ENCODE peak calls at places on chromosomes 6 and 20, in eight cellular contexts. X is GM18507, F is activated T-cell treated with anti-CD3 and anti-CD28 coated beads for 48 hours, I is pancreas, M is HCEC 1CT, P is endothelial cell, U is right cardiac atrium, J is GM04504. R is an unnamed sample.

GRCh38 chr6:141790921-141791320 is 341.8 kb upstream of the GJE1 start:
- DNase-seq in X (no peak), F (no peak), I (no peak), M (no peak), P (no peak), U (no peak), J (no peak), R (no peak)

GRCh38 chr20:38127011-38127621 is 38.0 kb downstream of the TGM2 start:
- DNase-seq in X (no peak), F (no peak), I (no peak), M (peak), P (no peak), U (no peak), J (peak), R (no peak)

GRCh38 chr6:167779123-167779992 is 47.4 kb upstream of the AFDN start:
- DNase-seq in X (no peak), F (no peak), I (peak), M (no peak), P (no peak), U (no peak), J (no peak), R (no peak)

GRCh38 chr6:157263146-157263545 is 60.2 kb downstream of the TMEM242 start:
- DNase-seq in X (no peak), F (no peak), I (no peak), M (no peak), P (no peak), U (no peak), J (no peak), R (no peak)

GRCh38 chr6:160015778-160016684 is 47.1 kb downstream of the IGF2R start:
- DNase-seq in X (no peak), F (peak), I (no peak), M (no peak), P (no peak), U (peak), J (no peak), R (no peak)

GRCh38 chr6:53373638-53374037 is 24.9 kb upstream of the ELOVL5 start:
- DNase-seq in X (no peak), F (no peak), I (no peak), M (no peak), P (no peak), U (no peak), J (no peak), R (no peak)

GRCh38 chr6:133352046-133352445 is 110.9 kb downstream of the EYA4 start:
- DNase-seq in X (no peak), F (no peak), I (no peak), M (no peak), P (no peak), U (no peak), J (no peak), R (no peak)

GRCh38 chr20:2814587-2815051 is at the start of gene C20orf141:
- DNase-seq in X (no peak), F (no peak), I (no peak), M (peak), P (no peak), U (no peak), J (peak), R (peak)

GRCh38 chr20:21387528-21387927 is 9.8 kb downstream of the NKX2-4 start:
- DNase-seq in X (no peak), F (no peak), I (no peak), M (no peak), P (no peak), U (no peak), J (no peak), R (no peak)

GRCh38 chr20:49630396-49630951 is 62.5 kb upstream of the PTGIS start:
- DNase-seq in X (peak), F (no peak), I (no peak), M (no peak), P (no peak), U (no peak), J (no peak), R (no peak)

GRCh38 chr6:11586574-11586973 is 49.0 kb downstream of the TMEM170B start:
- DNase-seq in X (no peak), F (no peak), I (no peak), M (peak), P (no peak), U (no peak), J (peak), R (no peak)

GRCh38 chr6:25898289-25898977 is 24.4 kb upstream of the SLC17A3 start:
- DNase-seq in X (no peak), F (no peak), I (no peak), M (no peak), P (no peak), U (no peak), J (no peak), R (no peak)

GRCh38 chr6:161486326-161486725 is 212.5 kb upstream of the AGPAT4 start:
- DNase-seq in X (no peak), F (no peak), I (no peak), M (peak), P (no peak), U (no peak), J (no peak), R (peak)

GRCh38 chr6:140979642-140980091 is 1153.1 kb upstream of the GJE1 start:
- DNase-seq in X (no peak), F (no peak), I (no peak), M (peak), P (no peak), U (no peak), J (peak), R (no peak)

GRCh38 chr20:51725584-51726176 is 42.5 kb downstream of the ATP9A start:
- DNase-seq in X (no peak), F (no peak), I (no peak), M (no peak), P (no peak), U (no peak), J (no peak), R (no peak)

GRCh38 chr20:10674684-10675455 is 1.1 kb upstream of the JAG1 start:
- DNase-seq in X (peak), F (peak), I (peak), M (peak), P (peak), U (peak), J (no peak), R (peak)

GRCh38 chr20:23235173-23236027 is 115.2 kb upstream of the NXT1 start:
- DNase-seq in X (no peak), F (peak), I (no peak), M (peak), P (peak), U (peak), J (no peak), R (peak)

GRCh38 chr6:130537447-130537846 is 171.6 kb downstream of the TMEM200A start:
- DNase-seq in X (no peak), F (no peak), I (no peak), M (no peak), P (no peak), U (no peak), J (no peak), R (no peak)

GRCh38 chr6:54846243-54846856 is at the start of gene FAM83B:
- DNase-seq in X (no peak), F (no peak), I (peak), M (no peak), P (peak), U (peak), J (no peak), R (no peak)

GRCh38 chr6:117449549-117450439 is 24.1 kb upstream of the ROS1 start:
- DNase-seq in X (peak), F (peak), I (no peak), M (peak), P (peak), U (peak), J (no peak), R (peak)

GRCh38 chr6:163288066-163288465 is 126.5 kb upstream of the QKI start:
- DNase-seq in X (no peak), F (no peak), I (no peak), M (no peak), P (no peak), U (no peak), J (no peak), R (no peak)

GRCh38 chr20:4083103-4083864 is 67.9 kb upstream of the RNF24 start:
- DNase-seq in X (no peak), F (no peak), I (no peak), M (no peak), P (no peak), U (peak), J (no peak), R (no peak)

GRCh38 chr6:21101694-21102093 is 491.9 kb upstream of the SOX4 start:
- DNase-seq in X (no peak), F (no peak), I (no peak), M (no peak), P (no peak), U (no peak), J (no peak), R (no peak)

GRCh38 chr20:20395856-20396600 is 28.1 kb downstream of the INSM1 start:
- DNase-seq in X (no peak), F (no peak), I (no peak), M (no peak), P (no peak), U (no peak), J (no peak), R (no peak)

GRCh38 chr6:3139090-3139903 is 18.0 kb downstream of the TUBB2A start:
- DNase-seq in X (no peak), F (no peak), I (no peak), M (peak), P (peak), U (peak), J (no peak), R (peak)

GRCh38 chr6:134240664-134241431 is 77.1 kb downstream of the SGK1 start:
- DNase-seq in X (no peak), F (peak), I (no peak), M (no peak), P (no peak), U (peak), J (no peak), R (no peak)

GRCh38 chr6:43671801-43672690 is 15.5 kb downstream of the MRPS18A start:
- DNase-seq in X (no peak), F (no peak), I (peak), M (no peak), P (no peak), U (peak), J (no peak), R (no peak)

GRCh38 chr6:13282393-13283069 is 45.8 kb downstream of the TBC1D7 start:
- DNase-seq in X (no peak), F (no peak), I (no peak), M (no peak), P (no peak), U (no peak), J (no peak), R (no peak)

GRCh38 chr20:46402236-46402886 is 4.1 kb downstream of the ELMO2 start:
- DNase-seq in X (no peak), F (no peak), I (no peak), M (peak), P (no peak), U (no peak), J (no peak), R (no peak)

GRCh38 chr6:28693033-28693750 is 167.5 kb downstream of the GPX5 start:
- DNase-seq in X (no peak), F (no peak), I (no peak), M (no peak), P (no peak), U (no peak), J (no peak), R (no peak)

GRCh38 chr6:41422156-41422555 is 86.7 kb downstream of the NCR2 start:
- DNase-seq in X (no peak), F (no peak), I (no peak), M (no peak), P (no peak), U (no peak), J (no peak), R (no peak)

GRCh38 chr20:26208296-26209091 is 511.8 kb upstream of the ZNF337 start:
- DNase-seq in X (no peak), F (peak), I (peak), M (no peak), P (peak), U (peak), J (no peak), R (no peak)

GRCh38 chr6:143027058-143027457 is 33.6 kb upstream of the AIG1 start:
- DNase-seq in X (no peak), F (peak), I (no peak), M (peak), P (peak), U (peak), J (no peak), R (no peak)

GRCh38 chr6:36360241-36361054 is 23.8 kb upstream of the BNIP5 start:
- DNase-seq in X (peak), F (peak), I (peak), M (peak), P (peak), U (peak), J (peak), R (peak)

R was measured in RKO.